ENCODE peak calls at places on chromosomes 13 and 19, in five cellular contexts. T is Right ventricle myocardium superior; E is germinal center; M is activated CD8-positive, alpha-beta T cell treated with anti-CD3 and anti-CD28 coated beads, Interleukin-2, amount 10 ng/mL, durations not matched to agents 7 days and 5 days; P is T-helper 1 cell. Z is an unnamed sample.

GRCh38 chr13:70424928-70425327 is 316.7 kb upstream of the KLHL1 start:
- DNase-seq in T (no peak), E (no peak), M (no peak), P (no peak), Z (no peak)

GRCh38 chr13:75365724-75366173 is 116.2 kb downstream of the TBC1D4 start:
- DNase-seq in T (no peak), E (no peak), M (peak; percentile 41), P (no peak), Z (no peak)

GRCh38 chr13:73691891-73692290 is 442.3 kb downstream of the KLF12 start:
- DNase-seq in T (no peak), E (no peak), M (no peak), P (no peak), Z (no peak)

GRCh38 chr19:30666301-30666803 is 294.2 kb downstream of the ZNF536 start:
- DNase-seq in T (no peak), E (peak; percentile 32), M (peak; percentile 53), P (no peak), Z (no peak)

GRCh38 chr19:49832556-49832955 is 14.5 kb downstream of the MED25 start:
- DNase-seq in T (no peak), E (no peak), M (no peak), P (no peak), Z (no peak)

GRCh38 chr13:33252103-33252502 is 33.5 kb downstream of the STARD13 start:
- DNase-seq in T (peak; percentile 66), E (no peak), M (no peak), P (no peak), Z (no peak)

GRCh38 chr13:34696296-34696695 is 245.8 kb upstream of the NBEA start:
- DNase-seq in T (no peak), E (no peak), M (no peak), P (no peak), Z (no peak)

GRCh38 chr13:69044629-69045028 is 1063.0 kb upstream of the ATXN8OS start:
- DNase-seq in T (no peak), E (no peak), M (no peak), P (no peak), Z (no peak)

GRCh38 chr13:71285700-71286099 is 581.3 kb downstream of the DACH1 start:
- DNase-seq in T (no peak), E (no peak), M (no peak), P (no peak), Z (no peak)

GRCh38 chr19:57615346-57615745 is 1.3 kb downstream of the ZNF134 start:
- DNase-seq in T (no peak), E (no peak), M (no peak), P (no peak), Z (no peak)

GRCh38 chr13:111288276-111288675 is 32.2 kb upstream of the TEX29 start:
- DNase-seq in T (no peak), E (no peak), M (no peak), P (no peak), Z (no peak)

GRCh38 chr13:21095311-21095710 is 33.9 kb upstream of the LATS2 start:
- DNase-seq in T (no peak), E (no peak), M (no peak), P (no peak), Z (no peak)

GRCh38 chr13:90233933-90234672 is 1113.4 kb upstream of the MIR17HG start:
- DNase-seq in T (no peak), E (no peak), M (no peak), P (no peak), Z (no peak)

GRCh38 chr19:1651548-1652394 is 644 bp downstream of the TCF3 start:
- DNase-seq in T (peak; percentile 65), E (peak; percentile 59), M (peak; percentile 54), P (no peak), Z (no peak)

GRCh38 chr13:66657165-66657895 is 572.8 kb downstream of the PCDH9 start:
- DNase-seq in T (peak; percentile 82), E (no peak), M (no peak), P (no peak), Z (peak; percentile 62)

GRCh38 chr13:73273737-73274136 is 214.9 kb downstream of the KLF5 start:
- DNase-seq in T (no peak), E (no peak), M (no peak), P (no peak), Z (no peak)

Z was measured in NCI-H2107.